ENCODE peak calls at places on chromosomes 1 and 21, in five cellular contexts. One of them, this sample, is unnamed. For H3K36me3, the result is how much of the 10 kb centered on the place peaks cover.

GRCh38 chr1:7438921-7439655 is 332.0 kb upstream of the VAMP3 start:
- DNase-seq in stomach: no peak
- DNase-seq in fibroblast of lung: no peak
- DNase-seq in heart left ventricle: no peak
- DNase-seq in uterus: no peak
- DNase-seq in this sample: no peak

GRCh38 chr1:41917835-41918449 is 780 bp downstream of the HIVEP3 start:
- DNase-seq in fibroblast of lung: peak
- DNase-seq in stomach: peak
- DNase-seq in heart left ventricle: peak
- DNase-seq in uterus: no peak
- DNase-seq in this sample: peak

GRCh38 chr1:227901239-227901905 is 46.4 kb downstream of the WNT9A start:
- DNase-seq in stomach: no peak
- DNase-seq in heart left ventricle: peak
- DNase-seq in fibroblast of lung: no peak
- DNase-seq in uterus: no peak
- DNase-seq in this sample: peak

GRCh38 chr1:42260376-42261078 is 74.5 kb downstream of the FOXJ3 start:
- DNase-seq in heart left ventricle: no peak
- DNase-seq in stomach: no peak
- DNase-seq in uterus: no peak
- DNase-seq in fibroblast of lung: no peak
- DNase-seq in this sample: no peak

GRCh38 chr1:38527373-38527966 is 332.1 kb downstream of the RRAGC start:
- DNase-seq in fibroblast of lung: no peak
- DNase-seq in stomach: peak
- DNase-seq in uterus: no peak
- DNase-seq in heart left ventricle: no peak
- DNase-seq in this sample: no peak

GRCh38 chr1:222247811-222248310 is 300.0 kb downstream of the HHIPL2 start:
- DNase-seq in uterus: no peak
- DNase-seq in stomach: no peak
- DNase-seq in fibroblast of lung: no peak
- DNase-seq in heart left ventricle: no peak
- DNase-seq in this sample: no peak

GRCh38 chr1:238927899-238928298 is 458.5 kb upstream of the CHRM3 start:
- DNase-seq in fibroblast of lung: no peak
- DNase-seq in heart left ventricle: no peak
- DNase-seq in uterus: no peak
- DNase-seq in stomach: no peak
- DNase-seq in this sample: no peak

GRCh38 chr1:246932366-246932700 is 585 bp upstream of the AHCTF1 start:
- DNase-seq in fibroblast of lung: no peak
- DNase-seq in stomach: no peak
- DNase-seq in uterus: no peak
- DNase-seq in heart left ventricle: no peak
- DNase-seq in this sample: no peak

GRCh38 chr1:12450090-12450764 is 167.8 kb downstream of the DHRS3 start:
- DNase-seq in stomach: no peak
- DNase-seq in uterus: no peak
- DNase-seq in heart left ventricle: peak
- DNase-seq in fibroblast of lung: no peak
- DNase-seq in this sample: peak

GRCh38 chr1:51215169-51215568 is 20.9 kb upstream of the RNF11 start:
- DNase-seq in heart left ventricle: no peak
- DNase-seq in fibroblast of lung: no peak
- DNase-seq in stomach: no peak
- DNase-seq in uterus: no peak
- DNase-seq in this sample: no peak

GRCh38 chr21:20538039-20538658 is 460.1 kb upstream of the NCAM2 start:
- DNase-seq in stomach: no peak
- DNase-seq in heart left ventricle: no peak
- DNase-seq in uterus: no peak
- DNase-seq in fibroblast of lung: no peak
- DNase-seq in this sample: no peak

GRCh38 chr1:150516050-150516591 is 569 bp downstream of the FALEC start:
- DNase-seq in stomach: no peak
- DNase-seq in heart left ventricle: no peak
- DNase-seq in fibroblast of lung: no peak
- DNase-seq in uterus: peak
- DNase-seq in this sample: no peak

GRCh38 chr21:38266732-38267131 is 9.9 kb downstream of the KCNJ15 start:
- DNase-seq in stomach: no peak
- DNase-seq in uterus: no peak
- DNase-seq in heart left ventricle: no peak
- DNase-seq in fibroblast of lung: peak
- DNase-seq in this sample: no peak

GRCh38 chr1:176178316-176178715 is 28.8 kb downstream of the COP1 start:
- DNase-seq in uterus: no peak
- DNase-seq in heart left ventricle: no peak
- DNase-seq in stomach: no peak
- DNase-seq in fibroblast of lung: no peak
- DNase-seq in this sample: no peak

GRCh38 chr1:16068356-16069270 is 4.8 kb downstream of the FAM131C start:
- DNase-seq in uterus: no peak
- DNase-seq in heart left ventricle: peak
- DNase-seq in stomach: peak
- DNase-seq in fibroblast of lung: no peak
- DNase-seq in this sample: no peak

GRCh38 chr1:46452931-46453325 is 36.7 kb upstream of the DMBX1 start:
- DNase-seq in fibroblast of lung: no peak
- DNase-seq in uterus: no peak
- DNase-seq in stomach: no peak
- DNase-seq in heart left ventricle: no peak
- DNase-seq in this sample: no peak

GRCh38 chr1:67020765-67021164 is 33.2 kb downstream of the SLC35D1 start:
- DNase-seq in uterus: no peak
- DNase-seq in fibroblast of lung: no peak
- DNase-seq in stomach: no peak
- DNase-seq in heart left ventricle: no peak
- DNase-seq in this sample: no peak

GRCh38 chr1:44035726-44036408 is 4.6 kb upstream of the SLC6A9 start:
- DNase-seq in fibroblast of lung: peak
- DNase-seq in stomach: no peak
- DNase-seq in heart left ventricle: peak
- DNase-seq in uterus: peak
- DNase-seq in this sample: no peak

GRCh38 chr1:155085504-155086181 is 7.0 kb downstream of the EFNA3 start:
- DNase-seq in stomach: peak
- DNase-seq in heart left ventricle: peak
- DNase-seq in fibroblast of lung: no peak
- DNase-seq in uterus: peak
- DNase-seq in this sample: peak

GRCh38 chr21:18000961-18001522 is 181.9 kb upstream of the C21orf91 start:
- DNase-seq in heart left ventricle: no peak
- DNase-seq in fibroblast of lung: peak
- DNase-seq in uterus: no peak
- DNase-seq in stomach: no peak
- DNase-seq in this sample: no peak

GRCh38 chr1:11620405-11620804 is 33.8 kb downstream of the FBXO2 start:
- DNase-seq in uterus: no peak
- DNase-seq in heart left ventricle: no peak
- DNase-seq in fibroblast of lung: no peak
- DNase-seq in stomach: no peak
- DNase-seq in this sample: no peak

GRCh38 chr1:54825696-54826095 is 24.6 kb upstream of the TTC22 start:
- DNase-seq in heart left ventricle: no peak
- DNase-seq in stomach: peak
- DNase-seq in fibroblast of lung: no peak
- DNase-seq in uterus: no peak
- DNase-seq in this sample: no peak

GRCh38 chr1:53732912-53733317 is 6.0 kb downstream of the GLIS1 start:
- DNase-seq in fibroblast of lung: peak
- DNase-seq in uterus: no peak
- DNase-seq in heart left ventricle: no peak
- DNase-seq in stomach: no peak
- DNase-seq in this sample: no peak

DNA sequence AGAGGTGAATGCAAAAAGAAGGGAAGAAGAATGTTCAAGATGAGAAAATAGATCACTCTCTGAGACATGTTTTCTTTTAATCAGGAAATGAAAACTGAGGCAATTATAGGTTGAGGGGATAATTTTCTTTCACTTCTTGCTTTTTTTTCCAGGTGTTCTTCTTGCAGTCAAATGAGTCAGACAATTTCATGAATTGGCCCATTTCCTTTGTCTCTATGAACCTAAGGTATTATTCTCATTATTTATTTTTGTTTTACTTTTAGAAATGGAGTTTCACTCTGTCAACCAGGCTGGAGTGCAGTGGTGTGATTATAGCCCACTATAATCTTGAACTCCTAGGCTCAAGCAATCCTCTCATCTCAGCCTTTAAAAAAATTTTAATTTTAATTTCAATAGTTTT is 3.5 kb upstream of the VASH2 start:
- DNase-seq in fibroblast of lung: no peak
- DNase-seq in uterus: no peak
- DNase-seq in heart left ventricle: no peak
- DNase-seq in stomach: no peak
- DNase-seq in this sample: no peak
- H3K36me3 ChIP-seq in fibroblast of lung: under half
- H3K36me3 ChIP-seq in uterus: under half
- H3K36me3 ChIP-seq in heart left ventricle: under half
- H3K36me3 ChIP-seq in stomach: under half
- H3K36me3 ChIP-seq in this sample: under half

DNA sequence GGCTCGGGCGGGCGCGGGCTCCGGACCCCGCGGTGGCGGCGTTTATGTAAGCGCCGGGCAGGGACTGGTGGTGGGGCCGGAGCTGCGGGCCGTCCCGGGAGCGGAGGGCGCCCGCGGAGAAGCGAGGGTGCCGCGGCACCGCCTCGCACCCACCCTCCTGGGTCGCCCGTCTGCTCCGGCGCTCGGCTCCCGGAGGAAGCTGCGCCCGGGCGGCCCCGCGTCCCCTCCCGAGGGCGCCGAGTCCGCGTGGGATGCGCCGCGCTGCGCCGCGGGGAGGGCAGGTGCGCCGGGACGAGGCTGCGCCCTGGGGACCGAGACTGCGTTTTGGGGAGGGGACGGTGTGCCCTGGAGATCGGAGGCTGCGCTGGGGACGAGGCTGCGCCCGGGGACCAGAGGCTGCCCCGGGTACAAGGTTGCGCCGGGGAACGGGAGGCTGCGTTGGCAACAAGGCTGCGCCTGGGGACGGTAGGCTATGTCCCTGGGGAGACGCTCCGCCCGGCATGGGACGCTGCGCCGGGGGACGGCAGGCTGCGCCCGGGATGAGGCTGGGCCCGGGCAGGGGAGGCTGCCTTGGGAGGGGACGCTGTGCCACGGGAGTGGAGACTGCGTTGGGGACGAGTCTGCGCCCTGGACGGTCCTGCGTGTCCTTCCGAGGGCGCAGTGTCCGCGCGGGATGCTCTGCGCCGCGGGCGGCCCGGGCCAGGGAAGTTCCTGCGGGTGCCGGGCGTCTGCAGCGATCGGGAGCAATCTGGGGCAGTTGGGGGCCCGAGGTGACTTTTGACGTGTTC is 632 bp downstream of the ADARB1 start:
- DNase-seq in uterus: no peak
- DNase-seq in stomach: peak
- DNase-seq in heart left ventricle: no peak
- DNase-seq in fibroblast of lung: no peak
- DNase-seq in this sample: peak
- TF ChIP-seq CTCF in uterus: no peak
- TF ChIP-seq CTCF in stomach: no peak
- TF ChIP-seq CTCF in heart left ventricle: no peak
- TF ChIP-seq CTCF in fibroblast of lung: no peak
- TF ChIP-seq CTCF in this sample: no peak

DNA sequence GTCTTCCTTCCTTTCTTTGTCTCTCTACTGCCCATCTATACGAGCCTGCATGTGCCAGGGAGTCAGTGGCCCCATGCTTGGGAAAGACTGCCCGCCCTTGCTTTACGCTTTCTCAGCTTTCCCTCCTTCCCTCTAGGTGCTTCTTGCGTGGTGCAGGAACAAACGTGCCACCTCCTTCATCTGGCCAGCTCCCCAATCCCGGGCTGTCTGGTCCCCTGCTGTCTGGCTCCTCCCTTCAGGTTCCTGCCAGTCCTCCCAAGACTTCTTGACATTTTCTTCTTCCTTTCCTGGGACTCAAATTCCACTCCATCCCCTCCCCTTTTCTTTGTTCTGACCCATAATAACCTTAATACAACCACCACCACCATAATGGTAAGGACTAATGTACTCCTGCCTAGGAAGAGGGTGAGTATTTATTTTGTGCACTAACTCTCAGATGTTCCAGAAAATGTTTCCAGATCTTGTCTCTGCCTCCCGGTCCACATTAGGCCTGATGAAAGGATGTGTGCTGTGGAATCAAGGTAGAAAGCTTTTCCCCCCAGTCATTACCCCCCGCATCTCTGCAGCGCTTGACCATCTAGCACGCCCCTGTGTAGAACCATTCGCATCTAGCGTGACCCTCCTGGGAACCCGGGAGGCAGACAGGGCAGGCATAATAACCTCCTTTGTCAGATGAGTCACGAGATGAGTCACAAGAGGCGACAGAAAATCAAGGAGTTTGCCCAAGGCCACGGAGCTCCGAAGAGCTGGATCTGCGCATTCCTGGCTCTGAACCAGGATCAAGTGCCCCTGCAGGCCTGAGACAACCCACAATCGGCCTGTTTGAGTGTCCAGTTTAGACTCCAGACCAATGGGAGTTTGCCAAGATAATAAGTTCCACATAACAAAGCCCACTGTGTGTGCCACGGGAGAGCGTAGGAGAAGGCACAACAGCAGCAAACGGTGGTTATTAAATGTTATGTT is 60.1 kb upstream of the NEK2 start:
- DNase-seq in fibroblast of lung: peak
- DNase-seq in uterus: no peak
- DNase-seq in heart left ventricle: peak
- DNase-seq in stomach: no peak
- DNase-seq in this sample: no peak
- H3K27ac ChIP-seq in fibroblast of lung: no peak
- H3K27ac ChIP-seq in uterus: no peak
- H3K27ac ChIP-seq in heart left ventricle: no peak
- H3K27ac ChIP-seq in stomach: no peak
- H3K27ac ChIP-seq in this sample: no peak

DNA sequence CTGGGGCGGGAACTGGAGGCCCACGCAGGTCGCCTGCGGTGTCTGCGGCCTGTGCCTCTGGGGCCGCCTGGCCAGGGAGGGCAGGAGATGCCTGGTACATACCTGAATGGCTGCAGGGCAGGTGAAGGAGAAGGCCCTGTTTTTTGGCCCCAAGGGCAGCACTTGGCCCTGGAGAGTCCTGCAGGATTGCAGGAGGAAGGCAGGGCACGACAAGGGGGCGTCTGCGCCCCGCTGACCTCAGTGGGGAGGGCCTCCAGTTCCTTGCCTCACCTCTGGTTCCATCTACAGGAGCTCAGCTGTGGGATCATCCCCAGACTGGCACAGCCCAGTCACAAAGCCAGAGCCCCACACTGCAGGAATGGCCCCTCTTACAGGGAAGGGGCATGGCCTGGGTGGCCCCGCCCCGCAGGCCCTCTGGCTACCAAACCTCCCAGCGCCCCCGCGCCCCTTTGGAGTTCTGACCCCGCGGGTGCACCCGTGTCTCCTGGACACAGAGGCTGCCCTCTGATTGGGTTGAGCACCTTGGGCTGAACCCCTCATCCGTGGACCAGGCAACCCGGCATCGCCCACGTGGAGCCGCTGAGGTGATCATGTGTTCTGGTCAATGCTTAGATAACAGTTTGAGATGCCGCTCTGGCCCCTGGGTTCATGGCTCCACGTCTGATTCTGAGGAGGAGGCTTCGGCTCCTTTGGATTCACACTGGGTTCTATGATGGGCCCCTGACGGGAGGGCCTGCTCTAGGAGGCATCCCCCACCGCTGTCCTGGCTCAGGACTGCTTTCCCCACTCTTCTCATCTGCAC is 1.3 kb upstream of the PEX10 start:
- DNase-seq in stomach: no peak
- DNase-seq in heart left ventricle: no peak
- DNase-seq in uterus: no peak
- DNase-seq in fibroblast of lung: no peak
- DNase-seq in this sample: no peak
- H3K36me3 ChIP-seq in stomach: under half
- H3K36me3 ChIP-seq in heart left ventricle: under half
- H3K36me3 ChIP-seq in uterus: under half
- H3K36me3 ChIP-seq in fibroblast of lung: under half
- H3K36me3 ChIP-seq in this sample: under half

This sample was measured in upper lobe of right lung.